ENCODE peak calls at places on chromosome 12, in seven cellular contexts. J is mucosa of descending colon; Z is nucleus accumbens; V is naive B cell; I is iris pigment epithelial cell; A is activated T-cell treated with anti-CD3 and anti-CD28 coated beads, Interleukin-2, amount 50 U/mL, for 1 hour; K is fibroblast of the aortic adventitia. N is an unnamed sample.

GRCh38 chr12:121159467-121160307 is 27.0 kb downstream of the P2RX7 start:
- DNase-seq in J (no peak), Z (no peak), V (no peak), I (no peak), A (no peak), K (no peak), N (no peak)

GRCh38 chr12:20063116-20063515 is 305.2 kb upstream of the PDE3A start:
- DNase-seq in J (no peak), Z (no peak), V (no peak), I (peak; percentile 39), A (no peak), K (peak; percentile 77), N (peak; percentile 54)

GRCh38 chr12:80162177-80162576 is 62.8 kb downstream of the OTOGL start:
- DNase-seq in J (no peak), Z (no peak), V (no peak), I (no peak), A (no peak), K (no peak), N (no peak)

GRCh38 chr12:83378186-83378727 is 691.6 kb downstream of the TMTC2 start:
- DNase-seq in J (no peak), Z (no peak), V (no peak), I (no peak), A (no peak), K (no peak), N (no peak)

GRCh38 chr12:4036872-4037271 is 163.7 kb upstream of the PARP11 start:
- DNase-seq in J (no peak), Z (no peak), V (no peak), I (no peak), A (no peak), K (no peak), N (no peak)

GRCh38 chr12:4707306-4707705 is 12.9 kb upstream of the GALNT8 start:
- DNase-seq in J (no peak), Z (no peak), V (no peak), I (no peak), A (no peak), K (no peak), N (no peak)

GRCh38 chr12:25194211-25194610 is 749 bp downstream of the DNAI7 start:
- DNase-seq in J (no peak), Z (no peak), V (no peak), I (no peak), A (no peak), K (no peak), N (no peak)

GRCh38 chr12:46389130-46389616 is 16.6 kb upstream of the SLC38A2 start:
- DNase-seq in J (no peak), Z (no peak), V (no peak), I (peak; percentile 76), A (no peak), K (peak; percentile 100), N (peak; percentile 93)

GRCh38 chr12:87870061-87870460 is 159.1 kb downstream of the C12orf50 start:
- DNase-seq in J (no peak), Z (no peak), V (no peak), I (peak; percentile 12), A (no peak), K (peak; percentile 31), N (peak; percentile 44)

GRCh38 chr12:53997324-53998173 is 2.4 kb upstream of the HOXC9 start:
- DNase-seq in J (no peak), Z (no peak), V (no peak), I (no peak), A (no peak), K (no peak), N (no peak)

GRCh38 chr12:90653051-90653450 is 301.9 kb downstream of the CCER1 start:
- DNase-seq in J (no peak), Z (no peak), V (no peak), I (peak; percentile 4), A (no peak), K (peak; percentile 63), N (peak; percentile 57)

GRCh38 chr12:1533602-1534304 is 60.6 kb downstream of the FBXL14 start:
- DNase-seq in J (peak; percentile 41), Z (no peak), V (no peak), I (peak; percentile 60), A (peak; percentile 34), K (peak; percentile 60), N (peak; percentile 30)

GRCh38 chr12:1282670-1283361 is 291.8 kb downstream of the ERC1 start:
- DNase-seq in J (no peak), Z (no peak), V (no peak), I (peak; percentile 5), A (no peak), K (peak; percentile 59), N (peak; percentile 52)

GRCh38 chr12:8032242-8033152 is at the start of gene FOXJ2:
- DNase-seq in J (peak; percentile 92), Z (peak; percentile 71), V (peak; percentile 77), I (peak; percentile 67), A (peak; percentile 87), K (peak; percentile 59), N (peak; percentile 73)